ENCODE peak calls at places on chromosomes 2 and 18, in seven cellular contexts. O, I, R, P, B, M and J are unnamed samples.

GRCh38 chr2:219002395-219003266 is 9.4 kb upstream of the CRYBA2 start:
- DNase-seq in I (peak), R (peak), M (no peak), B (no peak), P (no peak), O (peak), J (peak)

GRCh38 chr18:78893396-78894305 is 86.0 kb upstream of the SALL3 start:
- DNase-seq in R (no peak), O (no peak), B (no peak), P (no peak), M (no peak), I (no peak), J (no peak)

GRCh38 chr18:56955490-56955889 is 191.4 kb upstream of the BOD1L2 start:
- DNase-seq in P (no peak), I (no peak), O (no peak), B (no peak), M (no peak), R (no peak), J (no peak)

GRCh38 chr2:9984217-9984739 is 32.8 kb downstream of the GRHL1 start:
- DNase-seq in I (peak), M (peak), P (peak), O (peak), B (peak), R (peak), J (peak)

GRCh38 chr18:1050012-1050657 is 145.5 kb downstream of the ADCYAP1 start:
- DNase-seq in M (peak), B (no peak), O (no peak), P (no peak), R (peak), I (no peak), J (no peak)

GRCh38 chr2:118696786-118697465 is 150.5 kb downstream of the EN1 start:
- DNase-seq in B (peak), R (no peak), M (peak), I (no peak), O (no peak), P (no peak), J (no peak)

GRCh38 chr18:56615738-56616520 is 22.5 kb downstream of the TXNL1 start:
- DNase-seq in B (no peak), M (no peak), R (no peak), O (no peak), P (no peak), I (no peak), J (no peak)

GRCh38 chr2:224222320-224222719 is 179.6 kb downstream of the FAM124B start:
- DNase-seq in I (no peak), P (no peak), O (no peak), M (no peak), R (no peak), B (peak), J (no peak)

GRCh38 chr2:167293172-167293781 is 405.0 kb downstream of the XIRP2 start:
- DNase-seq in O (peak), B (peak), I (no peak), M (peak), P (no peak), R (no peak), J (peak)

GRCh38 chr2:64857581-64858471 is 131.4 kb upstream of the SLC1A4 start:
- DNase-seq in R (no peak), I (no peak), O (peak), M (peak), P (no peak), B (peak), J (no peak)

GRCh38 chr2:67825476-67825875 is 237.3 kb downstream of the C1D start:
- DNase-seq in O (no peak), M (peak), P (no peak), R (no peak), I (no peak), B (peak), J (peak)

GRCh38 chr2:170715062-170715931 is at the start of gene SP5:
- DNase-seq in O (peak), R (peak), M (peak), P (no peak), I (peak), B (peak), J (no peak)

GRCh38 chr18:79614211-79615028 is 65.2 kb upstream of the CTDP1 start:
- DNase-seq in B (no peak), M (no peak), P (no peak), I (no peak), R (no peak), O (no peak), J (no peak)

GRCh38 chr2:228556707-228557106 is 375.2 kb upstream of the SPHKAP start:
- DNase-seq in M (no peak), I (no peak), O (no peak), B (peak), R (no peak), P (no peak), J (peak)

GRCh38 chr18:35122586-35123224 is 81.5 kb downstream of the MAPRE2 start:
- DNase-seq in O (peak), P (peak), B (no peak), I (no peak), R (peak), M (no peak), J (no peak)

GRCh38 chr2:11420190-11420589 is 45.8 kb downstream of the E2F6 start:
- DNase-seq in O (no peak), M (no peak), B (no peak), I (no peak), R (no peak), P (no peak), J (no peak)
- H3K4me3 ChIP-seq in O (no peak), M (no peak), B (no peak), I (no peak), R (no peak), P (no peak), J (no peak)

GRCh38 chr2:234577191-234577590 is 80.3 kb upstream of the ARL4C start:
- DNase-seq in I (no peak), R (no peak), P (no peak), M (no peak), B (no peak), O (no peak), J (no peak)
- H3K4me2 ChIP-seq in I (no peak), R (no peak), P (no peak), M (no peak), B (no peak), O (no peak), J (no peak)

GRCh38 chr2:71933467-71934319 is 214.0 kb downstream of the CYP26B1 start:
- DNase-seq in B (no peak), P (no peak), R (no peak), M (peak), O (no peak), I (no peak), J (peak)
- TF ChIP-seq CTCF in B (peak), P (peak), R (peak), M (no peak), O (peak), I (peak), J (peak)

DNA sequence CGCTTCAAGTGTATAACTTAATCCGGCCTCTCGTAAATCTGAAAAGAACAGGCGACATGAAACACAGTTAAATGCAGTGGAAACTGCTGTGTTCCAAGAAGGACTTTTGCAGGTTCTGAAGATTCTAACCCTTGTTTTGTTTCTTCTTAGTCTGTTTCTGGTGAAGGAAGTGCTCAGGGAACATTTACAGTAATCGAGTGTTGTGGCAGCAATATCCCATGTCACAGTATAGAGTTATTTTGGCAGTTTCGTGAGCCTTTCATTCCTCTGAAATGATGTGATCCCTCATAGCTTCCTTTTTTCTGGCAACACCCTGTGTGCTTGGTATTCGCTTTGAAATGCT is 2.7 kb downstream of the CRIM1 start:
- DNase-seq in B (peak), R (no peak), O (no peak), P (no peak), I (no peak), M (peak), J (no peak)
- H3K4me3 ChIP-seq in B (peak), R (no peak), O (peak), P (no peak), I (peak), M (peak), J (peak)

GRCh38 chr18:2911533-2911932 is 64.7 kb downstream of the EMILIN2 start:
- DNase-seq in M (no peak), B (no peak), O (no peak), I (no peak), P (no peak), R (no peak), J (no peak)

GRCh38 chr18:2910751-2911425 is 64.1 kb downstream of the EMILIN2 start:
- DNase-seq in M (no peak), I (no peak), O (no peak), P (no peak), B (no peak), R (no peak), J (no peak)

GRCh38 chr18:2909431-2910140 is 62.8 kb downstream of the EMILIN2 start:
- DNase-seq in R (no peak), O (no peak), P (no peak), I (no peak), M (no peak), B (no peak), J (no peak)

GRCh38 chr18:2908946-2909335 is 62.1 kb downstream of the EMILIN2 start:
- DNase-seq in P (no peak), O (no peak), B (no peak), M (no peak), I (no peak), R (no peak), J (no peak)

DNA sequence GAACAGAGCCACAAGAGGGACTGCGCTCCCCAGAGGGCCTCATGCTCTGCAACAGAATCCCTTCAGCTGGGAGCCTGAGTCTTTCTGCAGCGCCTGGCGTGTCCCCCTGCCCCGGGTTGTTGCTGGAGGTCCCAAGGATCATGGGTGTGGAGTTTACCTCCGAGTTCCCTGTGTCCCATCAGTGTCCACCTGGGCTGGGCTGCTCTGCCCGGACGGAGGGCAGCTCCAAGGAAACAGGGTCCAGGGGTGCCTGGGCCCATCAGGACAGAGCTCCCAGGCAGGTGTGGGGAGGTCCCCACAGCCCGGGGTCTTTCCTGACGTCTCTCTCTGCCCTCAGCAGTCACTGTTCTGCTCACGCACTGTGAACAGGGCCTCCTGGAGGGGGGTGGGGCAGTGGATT is 63.5 kb downstream of the EMILIN2 start:
- DNase-seq in B (no peak), O (no peak), P (no peak), R (no peak), I (no peak), M (no peak), J (no peak)
- H3K4me2 ChIP-seq in B (no peak), O (no peak), P (no peak), R (no peak), I (no peak), M (no peak), J (no peak)

GRCh38 chr18:76377359-76377756 is 117.7 kb downstream of the ZNF516 start:
- DNase-seq in R (no peak), P (peak), B (no peak), I (no peak), M (no peak), O (no peak), J (no peak)

GRCh38 chr18:76376225-76376624 is 118.8 kb downstream of the ZNF516 start:
- DNase-seq in R (no peak), M (no peak), I (no peak), B (peak), O (no peak), P (no peak), J (no peak)

GRCh38 chr18:76374330-76375281 is 120.4 kb downstream of the ZNF516 start:
- DNase-seq in M (no peak), I (no peak), R (no peak), P (peak), O (no peak), B (no peak), J (no peak)

GRCh38 chr18:76378526-76379215 is 116.4 kb downstream of the ZNF516 start:
- DNase-seq in B (no peak), R (no peak), I (no peak), O (no peak), P (no peak), M (no peak), J (no peak)

DNA sequence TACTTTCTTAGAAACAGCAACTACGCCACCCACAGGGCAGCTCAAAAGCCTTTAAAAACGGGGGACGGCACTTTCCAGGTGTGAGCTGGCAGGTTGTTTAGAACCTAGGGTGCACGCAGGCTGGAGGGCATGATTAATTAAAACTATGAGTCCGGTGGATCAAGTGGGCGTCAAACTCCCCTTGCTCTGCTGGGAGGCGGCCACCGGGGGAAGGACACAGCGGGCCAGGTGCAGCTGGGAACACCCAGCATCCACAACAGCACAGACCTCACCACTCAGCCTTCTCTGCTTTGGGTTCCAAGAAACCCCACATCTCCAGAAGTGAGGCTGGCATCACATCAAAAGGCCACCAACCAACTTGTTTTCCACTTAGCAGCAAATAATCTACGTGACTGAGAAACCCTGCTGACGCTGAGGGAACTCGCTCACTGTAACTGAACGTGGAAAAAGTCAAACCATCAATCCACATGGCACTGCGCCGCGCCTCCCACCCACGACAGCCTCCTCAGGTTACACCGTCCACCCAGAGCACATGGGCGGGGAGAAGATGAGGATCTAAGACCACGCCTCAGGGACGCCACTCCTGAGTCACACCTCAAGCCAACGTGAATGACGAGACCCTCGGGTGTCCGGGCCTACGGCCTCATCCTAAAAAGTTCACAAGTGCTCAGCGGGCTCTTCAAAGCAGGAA is 118.2 kb downstream of the ZNF516 start:
- DNase-seq in M (no peak), P (peak), O (no peak), R (peak), I (no peak), B (no peak), J (no peak)
- TF ChIP-seq CTCF in M (no peak), P (peak), O (no peak), R (no peak), I (no peak), B (no peak), J (no peak)

GRCh38 chr18:31454066-31454708 is 6.6 kb downstream of the DSG3 start:
- DNase-seq in P (no peak), M (peak), B (peak), R (no peak), I (peak), O (no peak), J (peak)

GRCh38 chr18:31446854-31447253 is 687 bp upstream of the DSG3 start:
- DNase-seq in I (no peak), M (no peak), O (no peak), R (peak), P (no peak), B (no peak), J (no peak)

GRCh38 chr18:31447530-31448191 is at the start of gene DSG3:
- DNase-seq in R (peak), P (no peak), B (no peak), O (peak), M (no peak), I (no peak), J (peak)

GRCh38 chr18:31451625-31452024 is 4.1 kb downstream of the DSG3 start:
- DNase-seq in P (no peak), R (no peak), I (no peak), O (no peak), B (no peak), M (no peak), J (peak)

GRCh38 chr18:31450409-31450808 is 2.9 kb downstream of the DSG3 start:
- DNase-seq in B (no peak), P (no peak), O (no peak), R (no peak), I (no peak), M (peak), J (peak)
- H3K4me3 ChIP-seq in B (no peak), P (no peak), O (no peak), R (no peak), I (no peak), M (no peak), J (peak)